ENCODE peak calls at places on chromosome 22, in seven cellular contexts. O is NT2/D1, G is HCT116, W is SK-N-SH, S is GM12878, P is H1, U is HepG2. M is an unnamed sample.

GRCh38 chr22:19657252-19658056 is 56.8 kb upstream of the SEPTIN5 start:
- DNase-seq in O (no peak), G (no peak), W (no peak), S (no peak), P (no peak), U (no peak), M (no peak)

GRCh38 chr22:28112548-28113043 is 193.5 kb upstream of the PITPNB start:
- DNase-seq in O (no peak), G (peak), W (peak), S (no peak), P (no peak), U (peak), M (peak)

GRCh38 chr22:36086629-36087254 is 58.1 kb upstream of the RBFOX2 start:
- DNase-seq in O (no peak), G (no peak), W (no peak), S (no peak), P (no peak), U (no peak), M (no peak)

GRCh38 chr22:50498322-50498861 is 9.1 kb downstream of the LMF2 start:
- DNase-seq in O (peak), G (peak), W (peak), S (no peak), P (peak), U (peak), M (peak)

GRCh38 chr22:20852076-20852475 is 6.5 kb downstream of the PI4KA start:
- DNase-seq in O (no peak), G (no peak), W (no peak), S (no peak), P (no peak), U (no peak), M (peak)

GRCh38 chr22:11627436-11627797 is 3900.6 kb upstream of the OR11H1 start:
- DNase-seq in O (no peak), G (no peak), W (no peak), S (no peak), P (no peak), U (no peak), M (no peak)

GRCh38 chr22:30426395-30427353 is 1.1 kb downstream of the MTFP1 start:
- DNase-seq in O (peak), G (peak), W (peak), S (peak), P (peak), U (peak), M (peak)

GRCh38 chr22:23499845-23500500 is 80.1 kb downstream of the IGLL1 start:
- DNase-seq in O (no peak), G (no peak), W (no peak), S (no peak), P (no peak), U (no peak), M (no peak)

GRCh38 chr22:29004647-29005371 is 56.8 kb downstream of the C22orf31 start:
- DNase-seq in O (no peak), G (peak), W (peak), S (no peak), P (no peak), U (peak), M (no peak)

GRCh38 chr22:49574861-49575702 is 252.6 kb downstream of the BRD1 start:
- DNase-seq in O (no peak), G (no peak), W (peak), S (no peak), P (no peak), U (no peak), M (no peak)

GRCh38 chr22:49954991-49955580 is 5.5 kb upstream of the PIM3 start:
- DNase-seq in O (no peak), G (no peak), W (no peak), S (no peak), P (no peak), U (no peak), M (no peak)

GRCh38 chr22:19361501-19362103 is 69.9 kb downstream of the HIRA start:
- DNase-seq in O (no peak), G (no peak), W (no peak), S (peak), P (no peak), U (no peak), M (no peak)

GRCh38 chr22:48748113-48748859 is 1079.4 kb downstream of the BRD1 start:
- DNase-seq in O (no peak), G (no peak), W (no peak), S (no peak), P (no peak), U (no peak), M (no peak)

GRCh38 chr22:30301995-30302809 is 12.9 kb upstream of the CASTOR1 start:
- DNase-seq in O (no peak), G (no peak), W (no peak), S (no peak), P (no peak), U (no peak), M (no peak)

GRCh38 chr22:20239063-20239950 is 28.8 kb downstream of the RTN4R start:
- DNase-seq in O (no peak), G (no peak), W (no peak), S (no peak), P (no peak), U (no peak), M (peak)

GRCh38 chr22:48955351-48956311 is 872.0 kb downstream of the BRD1 start:
- DNase-seq in O (no peak), G (no peak), W (no peak), S (no peak), P (no peak), U (no peak), M (no peak)

GRCh38 chr22:30312053-30312452 is 14.7 kb downstream of the TBC1D10A start:
- DNase-seq in O (no peak), G (peak), W (no peak), S (no peak), P (no peak), U (no peak), M (no peak)

GRCh38 chr22:27045103-27045940 is 387.9 kb downstream of the MIAT start:
- DNase-seq in O (no peak), G (no peak), W (no peak), S (no peak), P (no peak), U (no peak), M (no peak)

GRCh38 chr22:25680949-25681348 is 61.0 kb upstream of the MYO18B start:
- DNase-seq in O (no peak), G (no peak), W (no peak), S (no peak), P (no peak), U (no peak), M (no peak)

GRCh38 chr22:19178659-19179471 is at the start of gene SLC25A1:
- DNase-seq in O (peak), G (peak), W (peak), S (peak), P (peak), U (peak), M (peak)

GRCh38 chr22:17954860-17955587 is 69.3 kb downstream of the MICAL3 start:
- DNase-seq in O (no peak), G (no peak), W (no peak), S (no peak), P (no peak), U (no peak), M (no peak)

GRCh38 chr22:19607198-19608113 is 83.2 kb upstream of the CLDN5 start:
- DNase-seq in O (no peak), G (no peak), W (no peak), S (no peak), P (no peak), U (no peak), M (no peak)

GRCh38 chr22:26656896-26657851 is at the start of gene MIAT:
- DNase-seq in O (no peak), G (no peak), W (peak), S (no peak), P (no peak), U (no peak), M (peak)

GRCh38 chr22:49976439-49977175 is 16.0 kb downstream of the PIM3 start:
- DNase-seq in O (no peak), G (no peak), W (peak), S (peak), P (no peak), U (no peak), M (peak)

GRCh38 chr22:19821523-19822300 is 33.0 kb downstream of the GNB1L start:
- DNase-seq in O (no peak), G (no peak), W (peak), S (no peak), P (no peak), U (no peak), M (no peak)

GRCh38 chr22:38467904-38468760 is at the start of gene KDELR3:
- DNase-seq in O (no peak), G (peak), W (peak), S (no peak), P (no peak), U (no peak), M (peak)

GRCh38 chr22:35044607-35045390 is 21.2 kb upstream of the ISX start:
- DNase-seq in O (no peak), G (no peak), W (no peak), S (no peak), P (no peak), U (no peak), M (no peak)

GRCh38 chr22:48729499-48730171 is 1098.0 kb downstream of the BRD1 start:
- DNase-seq in O (no peak), G (no peak), W (no peak), S (no peak), P (no peak), U (no peak), M (no peak)

GRCh38 chr22:44126807-44127206 is 53.9 kb upstream of the PARVG start:
- DNase-seq in O (no peak), G (no peak), W (no peak), S (no peak), P (no peak), U (no peak), M (no peak)

GRCh38 chr22:36055376-36056310 is 27.0 kb upstream of the RBFOX2 start:
- DNase-seq in O (no peak), G (no peak), W (no peak), S (no peak), P (no peak), U (no peak), M (no peak)

GRCh38 chr22:49964136-49964492 is 3.5 kb downstream of the PIM3 start:
- DNase-seq in O (no peak), G (no peak), W (peak), S (no peak), P (no peak), U (no peak), M (no peak)

GRCh38 chr22:23520875-23521441 is 59.1 kb downstream of the IGLL1 start:
- DNase-seq in O (no peak), G (no peak), W (peak), S (no peak), P (no peak), U (peak), M (peak)

GRCh38 chr22:17237031-17237668 is 17.9 kb upstream of the ADA2 start:
- DNase-seq in O (no peak), G (no peak), W (no peak), S (peak), P (no peak), U (no peak), M (no peak)

GRCh38 chr22:36258750-36259619 is 6.1 kb downstream of the APOL1 start:
- DNase-seq in O (no peak), G (no peak), W (no peak), S (no peak), P (no peak), U (no peak), M (peak)

GRCh38 chr22:28898233-28898629 is 14.9 kb downstream of the ZNRF3 start:
- DNase-seq in O (no peak), G (no peak), W (no peak), S (no peak), P (no peak), U (no peak), M (no peak)

GRCh38 chr22:48858121-48858520 is 969.6 kb downstream of the BRD1 start:
- DNase-seq in O (no peak), G (no peak), W (no peak), S (no peak), P (no peak), U (no peak), M (no peak)

GRCh38 chr22:17881366-17881765 is 107.1 kb upstream of the BID start:
- DNase-seq in O (no peak), G (no peak), W (no peak), S (no peak), P (no peak), U (no peak), M (no peak)

DNA sequence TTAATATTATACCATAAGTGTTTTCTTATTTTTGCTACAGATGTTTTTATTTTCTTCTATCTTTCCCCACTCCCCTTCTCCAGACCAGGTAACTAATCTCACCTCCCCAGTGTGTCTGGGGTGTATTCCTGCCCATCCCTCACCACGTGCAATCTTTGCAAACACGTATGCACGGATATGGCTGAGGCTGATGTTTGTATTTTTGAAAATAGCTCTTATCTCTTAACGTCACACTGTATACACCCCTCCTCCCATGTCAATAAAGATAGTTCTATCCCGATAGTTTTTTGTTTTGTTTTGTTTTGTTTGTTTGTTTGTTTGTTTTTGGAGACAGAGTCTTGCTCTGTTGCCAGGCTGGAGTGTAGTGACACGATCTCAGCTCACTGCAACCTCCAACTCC is 127.5 kb downstream of the FBXO7 start:
- DNase-seq in O (no peak), G (no peak), W (no peak), S (no peak), P (no peak), U (no peak), M (no peak)
- TF ChIP-seq YY1 in O (no peak), G (no peak), W (no peak), S (no peak), P (no peak), U (no peak), M (no peak)

DNA sequence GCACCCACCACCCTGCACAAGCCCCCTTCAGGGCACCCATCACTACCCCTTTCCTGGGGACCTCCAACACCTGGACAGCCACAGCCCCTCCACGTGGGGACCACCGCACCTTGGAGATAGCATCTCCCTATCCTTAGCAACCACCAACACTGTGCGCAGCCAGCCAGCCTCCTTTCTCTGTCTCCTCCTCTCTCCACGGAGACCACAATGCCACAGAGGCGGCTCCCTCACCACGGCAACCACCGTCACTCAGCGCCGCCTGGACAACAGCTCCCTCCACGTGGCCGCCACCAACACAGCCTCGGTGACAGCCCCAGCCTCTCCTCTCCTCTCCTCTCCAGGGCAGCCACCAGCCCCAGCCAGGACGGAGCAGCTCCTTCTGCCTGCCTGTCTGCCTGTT is 10.5 kb downstream of the ELFN2 start:
- DNase-seq in O (no peak), G (no peak), W (peak), S (no peak), P (no peak), U (no peak), M (no peak)
- TF ChIP-seq YY1 in O (no peak), G (no peak), W (no peak), S (no peak), P (no peak), U (no peak), M (no peak)

DNA sequence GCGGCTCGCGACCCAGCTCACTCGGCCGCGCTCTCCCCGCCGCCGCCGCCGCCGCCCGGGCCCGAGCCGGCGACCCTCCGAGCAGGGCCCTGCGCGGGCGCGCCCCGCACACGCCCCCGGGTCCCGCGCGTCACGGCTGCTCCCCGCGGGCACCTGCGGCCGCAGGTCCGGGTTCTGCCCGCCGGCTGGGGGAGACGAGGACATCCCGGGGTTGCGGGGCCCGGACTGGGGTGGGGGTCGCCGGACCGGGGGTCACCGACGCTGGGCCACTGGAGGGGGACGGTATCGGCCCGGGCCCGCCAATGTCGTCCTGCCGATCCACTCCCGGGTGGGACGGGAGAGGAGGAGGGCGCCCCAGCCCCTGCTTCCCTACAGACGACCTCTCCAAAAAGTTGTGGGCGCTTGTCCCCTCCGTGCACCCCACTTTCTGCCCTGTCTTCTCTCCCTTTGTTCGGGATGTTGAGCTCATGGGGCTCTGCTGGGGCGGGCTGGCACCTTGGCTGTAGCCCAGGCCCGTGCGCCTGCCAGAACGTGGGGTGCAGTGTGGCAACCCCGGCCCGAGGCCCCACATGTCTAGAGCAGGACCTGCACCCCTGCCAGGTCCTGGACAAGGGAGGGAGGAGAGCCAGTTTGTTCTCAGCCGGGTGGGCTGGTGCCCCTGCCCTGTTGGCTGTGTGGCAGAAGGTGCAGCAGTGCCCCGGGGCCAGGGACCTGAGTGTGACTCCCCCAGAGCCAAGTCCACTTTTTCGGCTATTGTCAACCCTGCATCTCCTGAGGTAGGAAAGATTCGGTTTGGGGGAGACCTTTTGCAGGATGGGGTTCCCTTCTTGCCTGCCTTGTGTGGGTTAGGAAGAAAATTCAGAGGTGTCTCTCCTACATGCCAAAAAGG is 40.2 kb upstream of the CELSR1 start:
- DNase-seq in O (no peak), G (no peak), W (peak), S (no peak), P (no peak), U (no peak), M (peak)
- TF ChIP-seq YY1 in O (no peak), G (no peak), W (no peak), S (no peak), P (no peak), U (no peak), M (no peak)

GRCh38 chr22:46373166-46373565 is 37.7 kb downstream of the TRMU start:
- DNase-seq in O (no peak), G (no peak), W (no peak), S (no peak), P (no peak), U (no peak), M (no peak)

GRCh38 chr22:46376096-46376495 is 40.6 kb downstream of the TRMU start:
- DNase-seq in O (no peak), G (no peak), W (no peak), S (no peak), P (no peak), U (no peak), M (no peak)

GRCh38 chr22:46374663-46375474 is 39.4 kb downstream of the TRMU start:
- DNase-seq in O (no peak), G (no peak), W (no peak), S (no peak), P (no peak), U (no peak), M (no peak)

GRCh38 chr22:46372686-46373085 is 37.2 kb downstream of the TRMU start:
- DNase-seq in O (no peak), G (no peak), W (no peak), S (no peak), P (no peak), U (no peak), M (no peak)

GRCh38 chr22:46373838-46374662 is 38.5 kb downstream of the TRMU start:
- DNase-seq in O (no peak), G (no peak), W (no peak), S (peak), P (no peak), U (no peak), M (no peak)
- TF ChIP-seq YY1 in O (no peak), G (no peak), W (no peak), S (no peak), P (no peak), U (no peak), M (no peak)

GRCh38 chr22:39825661-39826102 is 67.9 kb downstream of the ENTHD1 start:
- DNase-seq in O (no peak), G (no peak), W (no peak), S (peak), P (no peak), U (no peak), M (no peak)
- TF ChIP-seq YY1 in O (no peak), G (no peak), W (no peak), S (no peak), P (no peak), U (no peak), M (no peak)

DNA sequence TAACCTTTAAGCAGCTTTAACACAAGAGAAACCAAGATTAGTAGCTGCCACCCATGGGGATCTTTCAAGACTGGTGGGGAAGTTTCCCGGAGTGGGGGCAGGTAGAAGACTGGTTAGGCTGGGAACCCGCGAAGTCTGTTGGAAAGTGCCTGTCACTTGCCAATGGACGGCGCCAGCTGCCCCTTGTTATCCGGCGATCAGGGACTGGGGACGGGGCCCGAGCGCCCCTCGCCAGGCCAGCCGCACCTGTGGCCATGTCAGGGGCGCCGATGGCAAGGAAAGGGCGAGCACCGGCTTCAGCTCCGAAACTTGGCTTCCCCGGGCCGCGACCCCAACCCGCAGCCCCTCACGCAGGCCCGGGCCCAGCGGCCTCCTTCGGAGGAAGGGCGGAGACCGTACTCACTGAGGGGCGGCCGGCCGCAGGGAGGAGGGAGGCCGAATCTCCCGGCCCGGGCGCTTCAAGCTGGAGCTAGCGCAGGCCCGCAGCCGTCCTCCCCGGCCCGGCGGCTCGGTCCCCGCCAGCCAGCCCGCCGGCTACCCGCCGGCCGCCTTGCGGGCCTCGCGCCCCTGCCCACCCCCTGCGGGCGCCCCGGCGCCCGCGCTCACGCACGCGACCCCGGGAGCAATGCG is 539 bp downstream of the EIF4ENIF1 start:
- DNase-seq in O (no peak), G (no peak), W (peak), S (no peak), P (no peak), U (no peak), M (no peak)
- TF ChIP-seq YY1 in O (no peak), G (no peak), W (no peak), S (peak), P (peak), U (no peak), M (no peak)

GRCh38 chr22:22390989-22391388 is 117.6 kb downstream of the ZNF280B start:
- DNase-seq in O (no peak), G (no peak), W (no peak), S (no peak), P (no peak), U (no peak), M (peak)
- TF ChIP-seq YY1 in O (no peak), G (no peak), W (no peak), S (no peak), P (no peak), U (no peak), M (no peak)

GRCh38 chr22:45328822-45329535 is 19.2 kb downstream of the FAM118A start:
- DNase-seq in O (no peak), G (no peak), W (peak), S (no peak), P (no peak), U (no peak), M (no peak)
- TF ChIP-seq YY1 in O (no peak), G (no peak), W (no peak), S (no peak), P (no peak), U (no peak), M (no peak)